ENCODE peak calls at places on chromosomes 3 and 15, in five cellular contexts. U is HepG2, S is H1, N is GM12878, Q is K562. L is an unnamed sample.
A peak's percentile ranks its signal among the peaks of the same experiment; 100 is the strongest.

GRCh38 chr15:43763819-43764446 is 12.8 kb downstream of the ELL3 start:
- DNase-seq in U (no peak), S (no peak), N (no peak), Q (no peak), L (no peak)

GRCh38 chr3:71345429-71346027 is 238.0 kb downstream of the FOXP1 start:
- DNase-seq in U (no peak), S (no peak), N (no peak), Q (no peak), L (peak; percentile 20)

GRCh38 chr3:126050626-126051025 is 33.3 kb downstream of the SLC41A3 start:
- DNase-seq in U (no peak), S (no peak), N (no peak), Q (no peak), L (no peak)

GRCh38 chr3:128854382-128854939 is 25.0 kb upstream of the ACAD9 start:
- DNase-seq in U (no peak), S (no peak), N (no peak), Q (no peak), L (no peak)

GRCh38 chr3:191068946-191069813 is 129.9 kb upstream of the OSTN start:
- DNase-seq in U (no peak), S (no peak), N (no peak), Q (no peak), L (no peak)

GRCh38 chr3:52242039-52242438 is 3.1 kb upstream of the TWF2 start:
- DNase-seq in U (no peak), S (no peak), N (no peak), Q (no peak), L (no peak)

GRCh38 chr3:22129101-22129500 is 378.1 kb upstream of the ZNF385D start:
- DNase-seq in U (no peak), S (no peak), N (no peak), Q (no peak), L (no peak)

GRCh38 chr15:64361259-64361658 is 5.3 kb upstream of the CSNK1G1 start:
- DNase-seq in U (no peak), S (no peak), N (no peak), Q (no peak), L (no peak)

GRCh38 chr3:52256622-52257021 is 11.1 kb downstream of the PPM1M start:
- DNase-seq in U (no peak), S (no peak), N (no peak), Q (no peak), L (no peak)

GRCh38 chr3:57091471-57091870 is 31.0 kb downstream of the SPATA12 start:
- DNase-seq in U (no peak), S (no peak), N (no peak), Q (no peak), L (no peak)

GRCh38 chr3:182959474-182960350 is 20.6 kb downstream of the DCUN1D1 start:
- DNase-seq in U (no peak), S (no peak), N (no peak), Q (no peak), L (no peak)

GRCh38 chr15:40358492-40359353 is 704 bp downstream of the DISP2 start:
- DNase-seq in U (no peak), S (no peak), N (no peak), Q (peak; percentile 73), L (peak; percentile 72)

GRCh38 chr3:162998205-162998604 is 1501.6 kb downstream of the OTOL1 start:
- DNase-seq in U (no peak), S (no peak), N (no peak), Q (no peak), L (no peak)

GRCh38 chr3:131708216-131708615 is 205.4 kb upstream of the MRPL3 start:
- DNase-seq in U (no peak), S (no peak), N (no peak), Q (no peak), L (no peak)

GRCh38 chr3:64911138-64911537 is 223.3 kb upstream of the ADAMTS9 start:
- DNase-seq in U (no peak), S (no peak), N (no peak), Q (no peak), L (no peak)

GRCh38 chr3:126124896-126125295 is 41.0 kb upstream of the SLC41A3 start:
- DNase-seq in U (no peak), S (no peak), N (no peak), Q (no peak), L (no peak)

GRCh38 chr15:50182233-50183013 is 427 bp downstream of the SLC27A2 start:
- DNase-seq in U (no peak), S (no peak), N (no peak), Q (peak; percentile 40), L (peak; percentile 65)

GRCh38 chr15:79474252-79474651 is 42.1 kb downstream of the MINAR1 start:
- DNase-seq in U (no peak), S (no peak), N (no peak), Q (no peak), L (no peak)

GRCh38 chr15:92074646-92075045 is 221.1 kb downstream of the SLCO3A1 start:
- DNase-seq in U (no peak), S (no peak), N (no peak), Q (no peak), L (no peak)

GRCh38 chr3:120170223-120170622 is 76.0 kb upstream of the GSK3B start:
- DNase-seq in U (no peak), S (no peak), N (no peak), Q (no peak), L (no peak)

GRCh38 chr3:21839592-21839991 is 88.6 kb upstream of the ZNF385D start:
- DNase-seq in U (no peak), S (no peak), N (no peak), Q (peak; percentile 57), L (peak; percentile 46)

GRCh38 chr15:33722005-33722672 is 246.2 kb upstream of the CHRM5 start:
- DNase-seq in U (no peak), S (no peak), N (peak; percentile 24), Q (no peak), L (no peak)

GRCh38 chr3:152419748-152420147 is 151.0 kb downstream of the MBNL1 start:
- DNase-seq in U (no peak), S (no peak), N (no peak), Q (no peak), L (no peak)

GRCh38 chr3:50491023-50491422 is 12.4 kb downstream of the CACNA2D2 start:
- DNase-seq in U (no peak), S (no peak), N (no peak), Q (no peak), L (no peak)

GRCh38 chr15:80846416-80846815 is 67.2 kb downstream of the CEMIP start:
- DNase-seq in U (peak; percentile 9), S (no peak), N (no peak), Q (no peak), L (peak; percentile 16)

GRCh38 chr15:23869391-23869790 is 182.3 kb upstream of the NDN start:
- DNase-seq in U (peak; percentile 46), S (no peak), N (no peak), Q (peak; percentile 19), L (peak; percentile 92)

GRCh38 chr3:129732200-129732876 is 125.9 kb upstream of the PLXND1 start:
- DNase-seq in U (peak; percentile 59), S (no peak), N (no peak), Q (no peak), L (peak; percentile 47)

GRCh38 chr3:194269610-194270145 is 81.5 kb downstream of the CPN2 start:
- DNase-seq in U (no peak), S (peak; percentile 41), N (no peak), Q (peak; percentile 57), L (peak; percentile 86)

GRCh38 chr3:4071481-4072184 is 231.5 kb upstream of the SETMAR start:
- DNase-seq in U (no peak), S (peak; percentile 38), N (no peak), Q (no peak), L (peak; percentile 84)

GRCh38 chr3:71194785-71195184 is 388.7 kb downstream of the FOXP1 start:
- DNase-seq in U (no peak), S (peak; percentile 21), N (no peak), Q (peak; percentile 10), L (peak; percentile 66)

GRCh38 chr3:177811111-177811510 is 613.8 kb upstream of the TBL1XR1 start:
- DNase-seq in U (no peak), S (no peak), N (no peak), Q (no peak), L (no peak)

GRCh38 chr3:156919818-156920217 is 93.7 kb downstream of the LEKR1 start:
- DNase-seq in U (no peak), S (no peak), N (no peak), Q (no peak), L (no peak)

GRCh38 chr3:172036541-172037215 is 2.7 kb upstream of the FNDC3B start:
- DNase-seq in U (no peak), S (no peak), N (no peak), Q (no peak), L (no peak)

GRCh38 chr3:161266731-161267150 is 45.6 kb downstream of the NMD3 start:
- DNase-seq in U (peak; percentile 43), S (no peak), N (no peak), Q (no peak), L (no peak)

GRCh38 chr15:42890161-42890913 is 30.2 kb downstream of the TTBK2 start:
- DNase-seq in U (peak; percentile 16), S (peak; percentile 15), N (no peak), Q (no peak), L (peak; percentile 86)

GRCh38 chr15:70870066-70870465 is 16.1 kb upstream of the LARP6 start:
- DNase-seq in U (no peak), S (no peak), N (no peak), Q (no peak), L (no peak)

GRCh38 chr3:14522129-14522691 is 17.9 kb downstream of the GRIP2 start:
- DNase-seq in U (no peak), S (no peak), N (no peak), Q (no peak), L (no peak)

GRCh38 chr15:75928680-75929608 is 25.3 kb downstream of the FBXO22 start:
- DNase-seq in U (peak; percentile 20), S (no peak), N (no peak), Q (peak; percentile 28), L (peak; percentile 88)
- TF ChIP-seq CREB1 in U (no peak), S (peak; percentile 45), N (no peak), Q (no peak), L (no peak)

GRCh38 chr3:47579875-47580274 is 1.2 kb upstream of the CSPG5 start:
- DNase-seq in U (no peak), S (no peak), N (no peak), Q (no peak), L (no peak)
- TF ChIP-seq EZH2 in U (no peak), S (no peak), N (no peak), Q (no peak), L (no peak)

GRCh38 chr3:181276358-181276896 is 286.9 kb upstream of the DNAJC19 start:
- DNase-seq in U (no peak), S (no peak), N (no peak), Q (no peak), L (no peak)

GRCh38 chr3:181279239-181279565 is 289.7 kb upstream of the DNAJC19 start:
- DNase-seq in U (no peak), S (no peak), N (no peak), Q (no peak), L (no peak)

GRCh38 chr3:181274025-181274424 is 284.5 kb upstream of the DNAJC19 start:
- DNase-seq in U (no peak), S (no peak), N (no peak), Q (no peak), L (no peak)

GRCh38 chr3:181278468-181279238 is 289.1 kb upstream of the DNAJC19 start:
- DNase-seq in U (no peak), S (no peak), N (no peak), Q (peak; percentile 8), L (peak; percentile 21)
- TF ChIP-seq CREB1 in U (no peak), S (no peak), N (no peak), Q (no peak), L (no peak)

GRCh38 chr15:100972975-100973350 is 53.8 kb downstream of the LRRK1 start:
- DNase-seq in U (no peak), S (no peak), N (no peak), Q (no peak), L (peak; percentile 31)
- TF ChIP-seq EZH2 in U (peak; percentile 91), S (no peak), N (no peak), Q (no peak), L (peak; percentile 53)

GRCh38 chr3:184808021-184808420 is 3.9 kb upstream of the VPS8 start:
- DNase-seq in U (peak; percentile 20), S (peak; percentile 38), N (no peak), Q (no peak), L (peak; percentile 84)
- TF ChIP-seq CREB1 in U (no peak), S (no peak), N (no peak), Q (no peak), L (no peak)